ENCODE peak calls at places on chromosomes 1 and 21, in six cellular contexts. F is IMR-90; B is CD4-positive, alpha-beta T cell; M is fibroblast of lung; C is fibroblast of the aortic adventitia; Z is AG04450. K is an unnamed sample.

GRCh38 chr1:33298623-33299277 is 22.1 kb downstream of the A3GALT2 start:
- DNase-seq in F (peak; percentile 52), B (peak; percentile 33), M (peak; percentile 67), C (peak; percentile 69), Z (no peak), K (peak; percentile 84)

GRCh38 chr1:117026361-117026760 is 24.8 kb downstream of the CD101 start:
- DNase-seq in F (no peak), B (no peak), M (no peak), C (peak; percentile 81), Z (no peak), K (no peak)

GRCh38 chr1:158969855-158970254 is 38.5 kb downstream of the PYHIN1 start:
- DNase-seq in F (no peak), B (no peak), M (no peak), C (no peak), Z (no peak), K (no peak)

GRCh38 chr1:17161137-17161700 is 42.0 kb upstream of the PADI2 start:
- DNase-seq in F (peak; percentile 11), B (no peak), M (no peak), C (no peak), Z (no peak), K (no peak)

GRCh38 chr1:81948495-81948894 is 147.8 kb downstream of the ADGRL2 start:
- DNase-seq in F (no peak), B (no peak), M (no peak), C (no peak), Z (no peak), K (no peak)

GRCh38 chr1:23525558-23526174 is 5.4 kb downstream of the E2F2 start:
- DNase-seq in F (no peak), B (no peak), M (no peak), C (no peak), Z (no peak), K (peak; percentile 63)

GRCh38 chr21:17428484-17428869 is 84.4 kb upstream of the CXADR start:
- DNase-seq in F (no peak), B (no peak), M (no peak), C (no peak), Z (no peak), K (no peak)

GRCh38 chr1:41045740-41046139 is 24.2 kb upstream of the SLFNL1 start:
- DNase-seq in F (peak; percentile 38), B (no peak), M (peak; percentile 48), C (peak; percentile 98), Z (no peak), K (no peak)

GRCh38 chr1:204583909-204584632 is 67.9 kb downstream of the MDM4 start:
- DNase-seq in F (no peak), B (no peak), M (no peak), C (no peak), Z (no peak), K (no peak)

GRCh38 chr21:45556645-45557601 is 14.7 kb upstream of the SLC19A1 start:
- DNase-seq in F (no peak), B (no peak), M (no peak), C (peak; percentile 18), Z (no peak), K (no peak)

GRCh38 chr1:41666991-41667631 is 182.6 kb upstream of the EDN2 start:
- DNase-seq in F (peak; percentile 28), B (peak; percentile 19), M (no peak), C (no peak), Z (no peak), K (peak; percentile 80)

GRCh38 chr1:211591980-211592493 is 13.1 kb upstream of the SLC30A1 start:
- DNase-seq in F (peak; percentile 89), B (no peak), M (peak; percentile 72), C (peak; percentile 85), Z (no peak), K (no peak)

GRCh38 chr1:47582891-47583608 is 145.2 kb downstream of the FOXD2 start:
- DNase-seq in F (no peak), B (no peak), M (no peak), C (no peak), Z (no peak), K (no peak)

GRCh38 chr1:206094024-206094423 is 23.2 kb downstream of the AVPR1B start:
- DNase-seq in F (no peak), B (no peak), M (no peak), C (no peak), Z (no peak), K (no peak)

GRCh38 chr21:38721983-38722382 is 83.7 kb upstream of the ETS2 start:
- DNase-seq in F (no peak), B (no peak), M (no peak), C (no peak), Z (no peak), K (no peak)

GRCh38 chr1:246265481-246265880 is 241.6 kb downstream of the SMYD3 start:
- DNase-seq in F (peak; percentile 23), B (no peak), M (no peak), C (no peak), Z (no peak), K (no peak)

GRCh38 chr1:204357551-204357950 is 2.2 kb downstream of the PLEKHA6 start:
- DNase-seq in F (no peak), B (no peak), M (no peak), C (peak; percentile 36), Z (no peak), K (no peak)

GRCh38 chr1:16613185-16614147 is at the start of gene NBPF1:
- DNase-seq in F (peak; percentile 94), B (peak; percentile 79), M (peak; percentile 93), C (peak; percentile 94), Z (peak; percentile 82), K (peak; percentile 97)

GRCh38 chr1:161631076-161631475 is at the start of gene FCGR3B:
- DNase-seq in F (no peak), B (no peak), M (no peak), C (no peak), Z (no peak), K (no peak)

GRCh38 chr1:68378296-68379084 is 71.3 kb downstream of the RPE65 start:
- DNase-seq in F (peak; percentile 71), B (no peak), M (peak; percentile 21), C (peak; percentile 12), Z (no peak), K (no peak)

GRCh38 chr1:152397474-152397873 is 16.6 kb downstream of the CRNN start:
- DNase-seq in F (no peak), B (no peak), M (no peak), C (no peak), Z (no peak), K (no peak)

GRCh38 chr1:5603353-5604104 is 388.7 kb downstream of the NPHP4 start:
- DNase-seq in F (no peak), B (no peak), M (no peak), C (no peak), Z (no peak), K (no peak)
- TF ChIP-seq CTCF in F (no peak), B (no peak), M (no peak), C (no peak), Z (no peak), K (no peak)

GRCh38 chr1:97989094-97989680 is 68.4 kb upstream of the DPYD start:
- DNase-seq in F (peak; percentile 73), B (no peak), M (peak; percentile 69), C (peak; percentile 74), Z (no peak), K (no peak)
- TF ChIP-seq CTCF in F (no peak), B (no peak), M (no peak), C (no peak), Z (no peak), K (no peak)

GRCh38 chr1:219876798-219877209 is 51.6 kb downstream of the SLC30A10 start:
- DNase-seq in F (no peak), B (no peak), M (no peak), C (peak; percentile 37), Z (no peak), K (no peak)
- TF ChIP-seq CTCF in F (no peak), B (no peak), M (peak; percentile 4), C (peak; percentile 41), Z (no peak), K (peak; percentile 6)

GRCh38 chr1:201080135-201080534 is 32.1 kb downstream of the CACNA1S start:
- DNase-seq in F (no peak), B (no peak), M (no peak), C (no peak), Z (no peak), K (no peak)
- TF ChIP-seq CTCF in F (no peak), B (no peak), M (no peak), C (no peak), Z (no peak), K (no peak)

GRCh38 chr21:35952651-35953340 is 107.5 kb downstream of the SETD4 start:
- DNase-seq in F (no peak), B (no peak), M (no peak), C (no peak), Z (no peak), K (no peak)

GRCh38 chr21:35953570-35953969 is 106.8 kb downstream of the SETD4 start:
- DNase-seq in F (no peak), B (no peak), M (no peak), C (peak; percentile 54), Z (no peak), K (no peak)
- TF ChIP-seq CTCF in F (no peak), B (no peak), M (no peak), C (no peak), Z (no peak), K (no peak)

GRCh38 chr1:175744833-175745232 is 1.4 kb upstream of the TNR start:
- DNase-seq in F (no peak), B (no peak), M (no peak), C (no peak), Z (no peak), K (no peak)
- TF ChIP-seq CTCF in F (peak; percentile 9), B (no peak), M (no peak), C (peak; percentile 12), Z (peak; percentile 25), K (no peak)

DNA sequence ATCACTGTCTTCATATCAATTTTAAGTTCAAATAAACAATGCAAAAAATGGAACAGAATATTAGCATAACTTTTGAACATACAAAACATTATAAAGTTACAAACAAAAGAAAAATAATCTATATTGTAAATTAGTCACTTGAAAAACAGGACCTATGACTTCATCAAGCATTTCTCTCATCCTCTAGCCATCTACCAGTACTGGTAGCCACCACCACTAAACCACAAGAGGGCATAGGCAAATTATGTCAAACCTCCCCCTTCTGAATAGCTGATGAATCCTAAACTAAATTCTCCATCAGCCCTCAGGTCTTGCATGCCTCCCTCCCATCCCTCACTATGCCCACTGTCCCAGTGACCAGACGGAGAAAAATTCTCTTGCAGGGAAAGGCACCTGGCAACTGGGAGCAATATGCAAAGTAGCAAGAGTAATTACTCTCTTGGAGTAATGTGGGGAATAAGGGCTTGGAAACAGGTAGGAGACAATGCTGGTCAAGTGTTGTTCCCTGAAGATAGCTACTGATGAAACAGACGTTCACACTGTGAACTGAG is 37.1 kb downstream of the SSX2IP start:
- DNase-seq in F (peak; percentile 59), B (no peak), M (peak; percentile 30), C (peak; percentile 9), Z (no peak), K (no peak)
- TF ChIP-seq CTCF in F (no peak), B (no peak), M (peak; percentile 8), C (no peak), Z (peak; percentile 8), K (no peak)

GRCh38 chr1:107526524-107527198 is 385.8 kb downstream of the NTNG1 start:
- DNase-seq in F (no peak), B (no peak), M (no peak), C (no peak), Z (no peak), K (no peak)
- TF ChIP-seq CTCF in F (no peak), B (no peak), M (no peak), C (no peak), Z (no peak), K (no peak)

K was measured in GM20000.